ENCODE peak calls at places on chromosome 11, in six cellular contexts. G, Q, N, L, W and C are unnamed samples.

GRCh38 chr11:69903206-69903605 is 84.0 kb upstream of the FGF3 start:
- DNase-seq in Q (no peak), W (no peak), G (no peak), N (no peak), L (no peak), C (no peak)

GRCh38 chr11:116563713-116564050 is 209.1 kb downstream of the BUD13 start:
- DNase-seq in Q (no peak), W (no peak), L (no peak), N (no peak), G (no peak), C (no peak)

GRCh38 chr11:34655335-34656008 is 34.6 kb downstream of the EHF start:
- DNase-seq in G (peak), N (no peak), L (peak), W (peak), Q (no peak), C (no peak)

GRCh38 chr11:26843539-26843938 is 121.7 kb upstream of the SLC5A12 start:
- DNase-seq in G (no peak), W (no peak), N (no peak), L (no peak), Q (no peak), C (no peak)

GRCh38 chr11:69941546-69942332 is 122.5 kb upstream of the FGF3 start:
- DNase-seq in L (no peak), N (peak), G (no peak), W (no peak), Q (no peak), C (no peak)

GRCh38 chr11:117822522-117823033 is 2.0 kb downstream of the FXYD2 start:
- DNase-seq in N (peak), W (no peak), G (no peak), L (no peak), Q (no peak), C (no peak)

GRCh38 chr11:27465629-27466028 is 7.0 kb downstream of the LGR4 start:
- DNase-seq in N (no peak), Q (no peak), W (no peak), L (no peak), G (no peak), C (no peak)

GRCh38 chr11:1150769-1151365 is 6.9 kb upstream of the MUC5AC start:
- DNase-seq in Q (no peak), W (peak), L (peak), N (no peak), G (peak), C (no peak)

GRCh38 chr11:2534131-2534956 is 89.5 kb downstream of the KCNQ1 start:
- DNase-seq in Q (no peak), N (peak), G (peak), L (no peak), W (peak), C (no peak)

GRCh38 chr11:131670876-131671275 is 300.5 kb downstream of the NTM start:
- DNase-seq in W (no peak), L (no peak), Q (no peak), G (no peak), N (peak), C (no peak)

GRCh38 chr11:39374963-39375698 is 2084.3 kb downstream of the LRRC4C start:
- DNase-seq in L (peak), G (peak), N (no peak), W (peak), Q (peak), C (no peak)

GRCh38 chr11:74069146-74070046 is 60.5 kb upstream of the UCP3 start:
- DNase-seq in W (peak), L (peak), N (no peak), Q (no peak), G (peak), C (no peak)

GRCh38 chr11:1639102-1639620 is 9.6 kb downstream of the KRTAP5-5 start:
- DNase-seq in G (no peak), Q (no peak), L (no peak), W (no peak), N (peak), C (no peak)

GRCh38 chr11:9888938-9889337 is 225.1 kb downstream of the SWAP70 start:
- DNase-seq in N (no peak), G (no peak), W (no peak), Q (no peak), L (no peak), C (no peak)

GRCh38 chr11:63737718-63738117 is 30.9 kb downstream of the ZFTA start:
- DNase-seq in N (no peak), G (no peak), W (no peak), L (no peak), Q (no peak), C (no peak)

GRCh38 chr11:36375348-36376314 is 79.5 kb downstream of the PRR5L start:
- DNase-seq in W (peak), N (no peak), G (no peak), Q (peak), L (no peak), C (no peak)

GRCh38 chr11:126029237-126029636 is 33.4 kb downstream of the CDON start:
- DNase-seq in Q (no peak), W (no peak), N (no peak), G (no peak), L (no peak), C (no peak)

GRCh38 chr11:15923169-15923568 is 433.2 kb downstream of the SOX6 start:
- DNase-seq in N (no peak), W (no peak), Q (no peak), L (no peak), G (no peak), C (no peak)

GRCh38 chr11:124900464-124900863 is 2.8 kb upstream of the ROBO4 start:
- DNase-seq in N (peak), G (peak), L (peak), Q (no peak), W (peak), C (no peak)

GRCh38 chr11:120180571-120181445 is 30.0 kb upstream of the OAF start:
- DNase-seq in G (peak), W (peak), Q (no peak), L (peak), N (peak), C (peak)

GRCh38 chr11:27390959-27391326 is 27.9 kb upstream of the CCDC34 start:
- DNase-seq in L (peak), G (no peak), N (no peak), Q (no peak), W (peak), C (no peak)

GRCh38 chr11:1839204-1839923 is 583 bp downstream of the TNNI2 start:
- DNase-seq in L (no peak), Q (no peak), G (no peak), W (no peak), N (no peak), C (no peak)

GRCh38 chr11:79274636-79275315 is 166.1 kb downstream of the TENM4 start:
- DNase-seq in G (no peak), L (peak), Q (no peak), W (peak), N (no peak), C (no peak)

GRCh38 chr11:114160884-114161283 is 101.4 kb downstream of the ZBTB16 start:
- DNase-seq in W (no peak), Q (no peak), G (no peak), N (no peak), L (no peak), C (no peak)

GRCh38 chr11:120517390-120518315 is 6.1 kb downstream of the GRIK4 start:
- DNase-seq in Q (no peak), W (peak), G (no peak), N (peak), L (peak), C (no peak)

GRCh38 chr11:96538104-96538503 is 148.3 kb downstream of the JRKL start:
- DNase-seq in W (no peak), G (no peak), N (no peak), Q (no peak), L (no peak), C (no peak)

GRCh38 chr11:17812286-17813187 is 78.0 kb downstream of the KCNC1 start:
- DNase-seq in L (no peak), W (no peak), N (no peak), Q (no peak), G (peak), C (no peak)

GRCh38 chr11:69854719-69855118 is 35.5 kb upstream of the FGF3 start:
- DNase-seq in Q (no peak), G (peak), L (peak), W (peak), N (no peak), C (no peak)

GRCh38 chr11:62108017-62108750 is 15.6 kb upstream of the INCENP start:
- DNase-seq in W (peak), L (peak), Q (peak), G (peak), N (no peak), C (no peak)

GRCh38 chr11:33059331-33060007 is 20.1 kb downstream of the TCP11L1 start:
- DNase-seq in N (no peak), L (no peak), Q (no peak), W (no peak), G (peak), C (no peak)

GRCh38 chr11:43908191-43908590 is 27.6 kb downstream of the ALKBH3 start:
- DNase-seq in L (no peak), N (no peak), Q (no peak), W (no peak), G (no peak), C (no peak)

GRCh38 chr11:110479445-110480101 is 49.8 kb downstream of the FDX1 start:
- DNase-seq in L (peak), G (no peak), N (no peak), W (peak), Q (no peak), C (no peak)

GRCh38 chr11:61901353-61901858 is 10.1 kb upstream of the FADS3 start:
- DNase-seq in Q (no peak), N (no peak), L (no peak), G (peak), W (no peak), C (no peak)

GRCh38 chr11:73271936-73272679 is at the start of gene P2RY6:
- DNase-seq in L (peak), N (peak), Q (peak), W (peak), G (peak), C (no peak)

GRCh38 chr11:31881825-31882224 is 70.7 kb upstream of the PAX6 start:
- DNase-seq in L (no peak), Q (no peak), W (no peak), G (peak), N (no peak), C (no peak)

GRCh38 chr11:50174189-50174588 is 141.5 kb downstream of the OR4C45 start:
- DNase-seq in W (no peak), Q (no peak), G (peak), N (no peak), L (peak), C (no peak)

GRCh38 chr11:9796276-9796675 is 132.4 kb downstream of the SWAP70 start:
- DNase-seq in G (no peak), L (no peak), Q (no peak), N (no peak), W (no peak), C (no peak)

GRCh38 chr11:83725161-83725560 is 439.0 kb upstream of the CCDC90B start:
- DNase-seq in N (no peak), W (peak), G (no peak), Q (no peak), L (no peak), C (no peak)

GRCh38 chr11:60118333-60118732 is 29.9 kb downstream of the MS4A2 start:
- DNase-seq in L (no peak), G (peak), N (no peak), Q (no peak), W (no peak), C (no peak)

GRCh38 chr11:36684840-36685800 is 87.1 kb upstream of the RAG2 start:
- DNase-seq in L (no peak), G (no peak), N (no peak), W (no peak), Q (no peak), C (no peak)

GRCh38 chr11:76419896-76420295 is 24.9 kb upstream of the EMSY start:
- DNase-seq in G (peak), W (no peak), L (no peak), N (no peak), Q (no peak), C (no peak)
- TF ChIP-seq CTCF in G (peak), W (no peak), L (peak), N (no peak), Q (no peak), C (no peak)

GRCh38 chr11:46391578-46392420 is at the start of gene CHRM4:
- DNase-seq in L (peak), Q (peak), N (peak), W (peak), G (no peak), C (no peak)
- TF ChIP-seq CTCF in L (peak), Q (peak), N (no peak), W (no peak), G (peak), C (no peak)

DNA sequence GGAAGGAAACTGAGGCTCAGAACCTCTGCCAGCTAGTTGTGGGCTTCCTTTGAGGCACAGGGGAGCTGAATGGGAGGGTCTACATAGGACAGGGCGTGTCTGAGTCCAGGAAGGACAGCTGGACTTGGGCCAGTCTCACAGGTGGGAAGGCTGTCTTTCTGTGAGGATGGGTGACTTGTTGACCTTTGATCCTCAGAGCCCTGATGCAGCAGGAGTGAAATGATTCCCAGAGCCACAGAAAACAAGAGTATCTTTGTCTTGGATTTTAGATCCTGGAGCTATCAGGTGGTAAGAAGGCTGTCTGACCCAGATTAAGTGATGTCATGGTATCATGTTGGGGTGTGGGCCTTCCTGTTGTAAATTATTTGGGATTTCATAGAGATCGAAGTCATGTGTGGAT is 15.0 kb downstream of the PTPRJ start:
- DNase-seq in G (no peak), L (no peak), N (no peak), Q (no peak), W (no peak), C (no peak)
- TF ChIP-seq CTCF in G (no peak), L (no peak), N (no peak), Q (no peak), W (no peak), C (no peak)

DNA sequence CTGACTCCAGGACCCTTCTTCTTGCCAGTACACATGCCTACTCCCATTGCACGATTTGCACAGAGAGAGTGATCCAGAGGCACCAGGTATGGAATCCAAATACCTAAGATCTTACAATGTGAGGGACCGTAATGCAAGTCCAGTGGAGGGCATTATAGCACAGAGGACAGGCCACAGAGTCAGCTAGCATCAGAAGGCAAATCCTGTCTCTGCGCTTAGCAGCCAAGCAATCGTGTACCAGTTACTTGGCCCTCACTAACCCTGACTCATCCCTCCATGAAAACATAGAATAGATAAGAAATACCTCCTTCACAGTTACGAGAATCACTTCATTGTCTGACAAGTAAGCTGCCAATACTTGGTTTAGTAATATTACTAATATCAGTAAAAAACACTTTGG is 69.7 kb upstream of the SLC6A5 start:
- DNase-seq in W (no peak), N (no peak), L (no peak), Q (no peak), G (no peak), C (no peak)
- TF ChIP-seq CTCF in W (no peak), N (no peak), L (no peak), Q (no peak), G (no peak), C (no peak)

DNA sequence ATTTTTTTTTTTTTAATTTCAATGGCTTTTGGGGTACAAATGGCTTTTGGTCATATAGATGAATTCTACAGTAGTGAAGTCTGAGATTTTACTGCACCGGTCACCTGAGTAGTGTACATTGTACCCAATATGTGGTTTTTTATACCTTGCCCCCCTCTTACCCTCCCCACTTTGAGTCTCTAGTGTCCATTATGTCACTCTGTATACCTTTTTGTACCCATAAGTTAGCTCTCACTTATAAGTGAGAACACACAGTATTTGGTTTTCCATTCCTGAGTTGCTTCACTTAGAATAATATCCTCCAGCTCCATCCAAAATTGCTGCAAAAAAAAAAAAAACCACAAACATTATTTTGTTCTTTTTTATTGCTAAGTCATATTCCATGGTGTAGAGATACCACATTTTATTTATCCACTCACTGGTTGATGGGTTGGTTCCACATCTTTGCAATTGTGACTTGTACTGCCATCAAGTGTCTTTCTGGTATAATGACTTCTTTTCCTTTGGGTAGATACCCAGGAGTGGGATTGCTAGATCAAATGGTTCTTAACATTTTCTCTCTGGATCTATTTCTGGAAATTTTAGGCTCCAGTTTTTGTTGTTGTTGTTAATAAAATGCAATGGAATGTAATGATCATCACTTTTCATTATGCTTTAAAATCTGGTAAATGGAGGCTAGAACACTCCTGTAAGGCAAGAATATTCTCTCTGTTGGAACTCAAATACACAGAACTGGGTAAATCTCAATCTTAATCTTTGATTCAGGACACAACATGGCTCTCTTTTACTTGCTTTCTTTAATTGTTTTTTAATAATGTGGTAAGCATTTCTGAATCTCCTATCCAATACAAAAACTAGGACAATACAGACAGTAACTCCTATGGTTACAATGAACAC is 10.3 kb downstream of the NEAT1 start:
- DNase-seq in N (no peak), W (peak), L (peak), Q (no peak), G (peak), C (no peak)
- TF ChIP-seq CTCF in N (no peak), W (no peak), L (peak), Q (no peak), G (peak), C (no peak)

GRCh38 chr11:115219378-115219777 is 284.8 kb downstream of the CADM1 start:
- DNase-seq in N (no peak), W (no peak), Q (no peak), L (no peak), G (no peak), C (no peak)

GRCh38 chr11:115213007-115213406 is 291.2 kb downstream of the CADM1 start:
- DNase-seq in G (no peak), L (no peak), W (no peak), Q (no peak), N (no peak), C (no peak)

GRCh38 chr11:115214644-115215305 is 289.4 kb downstream of the CADM1 start:
- DNase-seq in N (no peak), Q (no peak), L (no peak), W (no peak), G (no peak), C (no peak)

GRCh38 chr11:115217726-115218311 is 286.4 kb downstream of the CADM1 start:
- DNase-seq in G (no peak), W (peak), N (no peak), Q (peak), L (no peak), C (no peak)

DNA sequence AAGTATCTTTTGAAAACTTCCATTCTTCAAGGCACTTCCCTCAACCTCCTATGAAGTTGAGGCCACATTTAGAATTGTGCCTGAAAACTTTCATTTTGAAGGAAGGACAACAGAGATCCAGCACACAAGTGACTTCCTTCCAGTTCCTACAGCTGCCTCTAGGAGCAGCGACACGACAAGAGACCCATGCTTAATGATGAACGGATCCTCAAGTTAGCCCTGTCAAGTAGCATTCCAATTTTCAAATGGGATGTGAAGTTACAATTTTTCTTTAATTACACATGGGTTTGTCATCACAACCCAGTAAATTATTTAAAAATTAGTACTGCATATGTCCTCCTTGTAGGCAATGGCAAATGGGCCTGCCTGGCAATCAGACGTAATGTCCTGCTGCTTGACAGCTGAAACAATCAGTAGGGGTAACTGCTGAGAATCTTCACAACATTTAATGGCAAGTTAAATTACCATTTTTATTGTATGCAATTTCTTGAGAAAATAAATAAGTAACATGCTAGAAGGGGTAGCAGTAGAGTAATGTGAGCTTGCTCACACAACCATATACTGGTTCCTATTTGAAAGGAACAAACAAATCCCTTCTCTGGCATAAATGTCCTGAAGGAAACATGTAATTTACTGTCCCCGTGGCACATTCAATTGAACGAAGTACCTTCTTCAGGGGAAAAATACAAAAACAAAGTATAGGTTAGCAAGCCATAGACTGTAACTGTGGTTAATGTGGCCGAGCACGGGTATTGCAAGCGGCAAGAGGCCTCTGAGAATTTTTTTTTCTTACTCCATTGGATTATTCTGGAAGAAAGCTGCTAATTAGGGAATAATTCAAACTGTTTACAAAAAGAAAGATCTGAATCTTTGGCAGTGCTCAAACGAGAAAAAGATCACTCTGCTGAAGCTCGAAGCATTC is 288.3 kb downstream of the CADM1 start:
- DNase-seq in L (no peak), W (no peak), G (no peak), Q (no peak), N (no peak), C (no peak)
- TF ChIP-seq CTCF in L (peak), W (no peak), G (peak), Q (peak), N (no peak), C (no peak)

DNA sequence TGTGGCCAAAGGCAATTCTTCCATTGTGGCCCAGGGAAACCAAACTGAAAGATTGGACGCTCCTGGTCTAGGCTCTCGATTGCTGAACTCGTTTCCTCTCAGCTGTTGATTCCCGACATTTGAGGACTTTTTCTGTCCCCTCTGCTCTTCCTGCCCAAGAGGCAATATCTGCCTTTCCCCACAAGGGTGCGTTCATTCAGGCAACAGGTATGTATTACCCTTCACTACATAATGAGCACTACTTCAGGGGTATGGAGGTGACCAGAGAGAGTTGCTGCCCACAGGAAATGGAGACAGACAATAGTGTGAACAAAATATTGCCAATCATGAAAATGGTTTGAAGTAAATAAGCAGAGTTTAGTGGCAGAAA is 8.2 kb downstream of the PTH start:
- DNase-seq in Q (no peak), G (peak), W (no peak), L (peak), N (no peak), C (no peak)
- TF ChIP-seq CTCF in Q (no peak), G (peak), W (no peak), L (peak), N (no peak), C (no peak)

GRCh38 chr11:67354314-67355022 is 1.1 kb upstream of the POLD4 start:
- DNase-seq in N (peak), L (peak), Q (peak), G (peak), W (peak), C (peak)
- TF ChIP-seq CTCF in N (no peak), L (peak), Q (no peak), G (peak), W (no peak), C (no peak)